ENCODE peak calls at places on chromosomes 7 and 10, in eight cellular contexts. N is fibroblast of mammary gland; R is NCI-H1105 treated with DMSO at 0.1 percent for 48 hours; D is cardiac muscle cell; M is NCI-H1436; S is NCI-H510A treated with DMSO at 0.1 percent for 48 hours; E is psoas muscle; O is CD4-positive, alpha-beta memory T cell. F is an unnamed sample.

GRCh38 chr10:44926771-44927751 is 15.9 kb downstream of the TMEM72 start:
- DNase-seq in N (peak), R (no peak), D (no peak), M (no peak), S (no peak), E (peak), O (no peak), F (no peak)

GRCh38 chr7:116451958-116452729 is 47.4 kb upstream of the CAV2 start:
- DNase-seq in N (no peak), R (no peak), D (no peak), M (no peak), S (no peak), E (no peak), O (no peak), F (no peak)

GRCh38 chr10:67665491-67665890 is 30.5 kb downstream of the CTNNA3 start:
- DNase-seq in N (no peak), R (no peak), D (peak), M (no peak), S (no peak), E (peak), O (no peak), F (no peak)

GRCh38 chr10:59362991-59363390 is 642 bp upstream of the FAM13C start:
- DNase-seq in N (peak), R (peak), D (peak), M (peak), S (peak), E (peak), O (no peak), F (peak)

GRCh38 chr7:104963991-104964385 is 50.0 kb upstream of the KMT2E start:
- DNase-seq in N (peak), R (no peak), D (no peak), M (no peak), S (no peak), E (no peak), O (no peak), F (peak)

GRCh38 chr10:132631348-132631735 is 93.8 kb downstream of the INPP5A start:
- DNase-seq in N (peak), R (no peak), D (peak), M (no peak), S (no peak), E (peak), O (no peak), F (no peak)

GRCh38 chr10:30028006-30028441 is 31.4 kb downstream of the JCAD start:
- DNase-seq in N (no peak), R (no peak), D (no peak), M (no peak), S (peak), E (no peak), O (peak), F (no peak)

GRCh38 chr10:50594012-50594411 is 29.7 kb downstream of the SGMS1 start:
- DNase-seq in N (peak), R (peak), D (no peak), M (no peak), S (peak), E (no peak), O (no peak), F (no peak)

GRCh38 chr7:141477866-141478265 is 73.3 kb upstream of the AGK start:
- DNase-seq in N (peak), R (no peak), D (no peak), M (no peak), S (no peak), E (no peak), O (no peak), F (no peak)

GRCh38 chr10:86068532-86069337 is 297.9 kb downstream of the GRID1 start:
- DNase-seq in N (no peak), R (no peak), D (no peak), M (no peak), S (peak), E (no peak), O (no peak), F (no peak)

F was measured in T47D.